ENCODE peak calls at places on chromosomes 5 and 9, in five cellular contexts. R is fibroblast of mammary gland; W is EL; A is left kidney; O is stimulated activated CD4-positive, alpha-beta T cell treated with anti-CD3 and anti-CD28 coated beads, Interleukin-2, amount 100 ng/mL, for 48 hours. D is an unnamed sample.

GRCh38 chr5:177095088-177095669 is 8.5 kb downstream of the FGFR4 start:
- DNase-seq in R (no peak), O (no peak), A (no peak), W (no peak), D (no peak)

GRCh38 chr5:134889335-134889734 is 15.2 kb downstream of the TXNDC15 start:
- DNase-seq in A (no peak), R (no peak), O (no peak), W (no peak), D (no peak)

GRCh38 chr9:19965336-19965735 is 176.5 kb upstream of the SLC24A2 start:
- DNase-seq in A (no peak), O (no peak), R (no peak), W (no peak), D (peak; percentile 32)

GRCh38 chr9:95732803-95733686 is 142.4 kb upstream of the ERCC6L2 start:
- DNase-seq in R (no peak), A (no peak), W (no peak), O (no peak), D (no peak)

GRCh38 chr5:83871533-83872380 is 151.1 kb upstream of the HAPLN1 start:
- DNase-seq in O (no peak), A (no peak), W (no peak), R (no peak), D (no peak)

GRCh38 chr5:21154526-21154925 is 1166.5 kb upstream of the CDH18 start:
- DNase-seq in A (no peak), O (no peak), R (no peak), W (no peak), D (no peak)

GRCh38 chr9:86126998-86127972 is 27.9 kb upstream of the GOLM1 start:
- DNase-seq in O (no peak), R (peak; percentile 86), W (peak; percentile 74), A (peak; percentile 95), D (peak; percentile 61)

GRCh38 chr9:131028221-131028884 is 19.4 kb downstream of the LAMC3 start:
- DNase-seq in R (no peak), O (no peak), A (no peak), W (no peak), D (no peak)

GRCh38 chr5:56516936-56517521 is 283.9 kb upstream of the ANKRD55 start:
- DNase-seq in A (peak; percentile 28), R (peak; percentile 8), O (no peak), W (peak; percentile 21), D (no peak)

GRCh38 chr9:114836769-114837168 is 30.9 kb upstream of the TNFSF15 start:
- DNase-seq in R (peak; percentile 51), W (peak; percentile 23), A (no peak), O (no peak), D (no peak)

GRCh38 chr9:137456864-137457405 is 2.2 kb downstream of the NSMF start:
- DNase-seq in W (no peak), O (no peak), R (no peak), A (no peak), D (no peak)

GRCh38 chr9:32394381-32395049 is 10.1 kb downstream of the ACO1 start:
- DNase-seq in O (no peak), W (peak; percentile 62), A (no peak), R (peak; percentile 24), D (peak; percentile 32)

GRCh38 chr9:14912849-14913248 is 2.6 kb upstream of the FREM1 start:
- DNase-seq in A (no peak), O (no peak), W (no peak), R (no peak), D (no peak)

GRCh38 chr9:85414399-85414798 is 327.4 kb downstream of the AGTPBP1 start:
- DNase-seq in R (no peak), W (no peak), O (no peak), A (peak; percentile 68), D (no peak)

GRCh38 chr9:126327016-126327749 is 554 bp downstream of the MVB12B start:
- DNase-seq in A (peak; percentile 62), O (no peak), W (peak; percentile 4), R (no peak), D (no peak)

GRCh38 chr9:91066856-91067255 is 265.2 kb downstream of the SYK start:
- DNase-seq in R (no peak), W (no peak), A (no peak), O (no peak), D (no peak)

GRCh38 chr5:156421798-156422197 is 94.8 kb downstream of the SGCD start:
- DNase-seq in W (no peak), O (no peak), A (no peak), R (no peak), D (no peak)

GRCh38 chr9:121698627-121699270 is 47.3 kb downstream of the DAB2IP start:
- DNase-seq in A (peak; percentile 91), W (no peak), O (no peak), R (no peak), D (no peak)

GRCh38 chr5:172485511-172486202 is 31.3 kb upstream of the SH3PXD2B start:
- DNase-seq in A (no peak), O (no peak), R (no peak), W (no peak), D (no peak)

GRCh38 chr5:55714339-55714738 is 2.2 kb upstream of the SLC38A9 start:
- DNase-seq in R (no peak), W (no peak), A (no peak), O (no peak), D (no peak)

GRCh38 chr9:128819716-128820664 is 1.7 kb downstream of the ENDOG start:
- DNase-seq in W (no peak), O (no peak), R (peak; percentile 13), A (peak; percentile 40), D (peak; percentile 66)

GRCh38 chr5:174172104-174172965 is 126.8 kb downstream of the NSG2 start:
- DNase-seq in A (peak; percentile 88), O (no peak), R (no peak), W (no peak), D (no peak)

GRCh38 chr5:172179032-172179989 is 8.7 kb downstream of the STK10 start:
- DNase-seq in R (peak; percentile 30), O (no peak), W (peak; percentile 51), A (peak; percentile 79), D (no peak)